ENCODE peak calls at places on chromosome X, in four cellular contexts. P, U, Q and I are unnamed samples.

GRCh38 chrX:40871385-40872082 is 136.2 kb upstream of the MED14 start:
- DNase-seq in P (no peak), U (peak), Q (no peak), I (peak)

GRCh38 chrX:34656842-34657780 is at the start of gene TMEM47:
- DNase-seq in P (peak), U (peak), Q (peak), I (no peak)

GRCh38 chrX:7444967-7445366 is 297.0 kb upstream of the PUDP start:
- DNase-seq in P (no peak), U (no peak), Q (peak), I (no peak)

GRCh38 chrX:150086371-150086770 is 148.1 kb upstream of the EOLA2 start:
- DNase-seq in P (no peak), U (no peak), Q (no peak), I (no peak)

GRCh38 chrX:24561121-24561520 is 86.0 kb downstream of the PCYT1B start:
- DNase-seq in P (no peak), U (no peak), Q (peak), I (no peak)

GRCh38 chrX:42530027-42530426 is 247.9 kb downstream of the PPP1R2C start:
- DNase-seq in P (no peak), U (peak), Q (peak), I (no peak)

GRCh38 chrX:57211906-57212305 is 74.6 kb upstream of the FAAH2 start:
- DNase-seq in P (no peak), U (no peak), Q (peak), I (no peak)

GRCh38 chrX:69189972-69190371 is 24.7 kb upstream of the PJA1 start:
- DNase-seq in P (no peak), U (no peak), Q (no peak), I (no peak)

GRCh38 chrX:83984961-83985360 is 124.0 kb downstream of the CYLC1 start:
- DNase-seq in P (no peak), U (no peak), Q (no peak), I (no peak)

GRCh38 chrX:112769034-112769433 is 71.6 kb downstream of the AMOT start:
- DNase-seq in P (no peak), U (peak), Q (no peak), I (no peak)

GRCh38 chrX:14922437-14922836 is 49.2 kb downstream of the MOSPD2 start:
- DNase-seq in P (no peak), U (peak), Q (no peak), I (no peak)

GRCh38 chrX:100673397-100673953 is 29.5 kb downstream of the SRPX2 start:
- DNase-seq in P (no peak), U (peak), Q (no peak), I (no peak)

GRCh38 chrX:37380920-37381319 is 31.8 kb downstream of the PRRG1 start:
- DNase-seq in P (peak), U (peak), Q (no peak), I (peak)

GRCh38 chrX:39525758-39526157 is 572.0 kb downstream of the BCOR start:
- DNase-seq in P (no peak), U (no peak), Q (no peak), I (no peak)